ENCODE peak calls at places on chromosomes 4 and X, in seven cellular contexts. B is naive thymus-derived CD8-positive, alpha-beta T cell; I is erythroblast; Z is breast epithelium; W is H7; Y is NCI-H1436; S is stimulated activated CD4-positive, alpha-beta T cell treated with anti-CD3 and anti-CD28 coated beads, Interleukin-4, amount 100 ng/mL, for 1 hour. F is an unnamed sample.

GRCh38 chrX:1558761-1559468 is 21.9 kb upstream of the P2RY8 start:
- DNase-seq in B (no peak), I (peak), Z (no peak), W (no peak), Y (no peak), S (no peak), F (no peak)

GRCh38 chr4:159021597-159022385 is 81.1 kb upstream of the RAPGEF2 start:
- DNase-seq in B (no peak), I (no peak), Z (no peak), W (peak), Y (no peak), S (no peak), F (no peak)

GRCh38 chr4:155705664-155706063 is 39.0 kb downstream of the GUCY1A1 start:
- DNase-seq in B (no peak), I (no peak), Z (no peak), W (no peak), Y (no peak), S (no peak), F (no peak)

GRCh38 chr4:181796502-181796901 is 446.7 kb upstream of the TENM3 start:
- DNase-seq in B (no peak), I (no peak), Z (no peak), W (no peak), Y (no peak), S (no peak), F (peak)

GRCh38 chrX:150936556-150936955 is 38.1 kb upstream of the CD99L2 start:
- DNase-seq in B (no peak), I (no peak), Z (no peak), W (no peak), Y (no peak), S (no peak), F (no peak)

GRCh38 chr4:163048447-163048846 is 118.2 kb downstream of the NAF1 start:
- DNase-seq in B (no peak), I (peak), Z (no peak), W (peak), Y (no peak), S (no peak), F (peak)

GRCh38 chr4:147837435-147837834 is 105.5 kb downstream of the ARHGAP10 start:
- DNase-seq in B (no peak), I (no peak), Z (no peak), W (no peak), Y (no peak), S (no peak), F (no peak)

GRCh38 chr4:88382621-88383020 is 4.0 kb downstream of the HERC6 start:
- DNase-seq in B (peak), I (no peak), Z (no peak), W (no peak), Y (no peak), S (peak), F (no peak)

GRCh38 chrX:10574663-10575062 is 45.7 kb downstream of the MID1 start:
- DNase-seq in B (no peak), I (no peak), Z (no peak), W (no peak), Y (no peak), S (no peak), F (peak)

GRCh38 chr4:159946983-159947645 is 844.2 kb downstream of the RAPGEF2 start:
- DNase-seq in B (no peak), I (peak), Z (no peak), W (peak), Y (peak), S (no peak), F (peak)

GRCh38 chrX:33149580-33149979 is 61.8 kb downstream of the DMD start:
- DNase-seq in B (no peak), I (no peak), Z (no peak), W (no peak), Y (no peak), S (no peak), F (no peak)

GRCh38 chrX:131901581-131901980 is 121.5 kb upstream of the STK26 start:
- DNase-seq in B (no peak), I (no peak), Z (no peak), W (no peak), Y (no peak), S (no peak), F (no peak)